ENCODE peak calls at places on chromosomes 16 and 17, in eight cellular contexts. F is fibroblast of lung, Q is WTC11, V is dorsolateral prefrontal cortex, O is tibial nerve, Z is AG10803, G is DND-41, A is HFFc6. R is an unnamed sample.

GRCh38 chr17:80423536-80424225 is 8.7 kb downstream of the ENDOV start:
- DNase-seq in Z (no peak), V (no peak), F (no peak), G (no peak), O (no peak), A (no peak), Q (no peak), R (no peak)

GRCh38 chr16:79327836-79328235 is 272.7 kb downstream of the MAF start:
- DNase-seq in A (no peak), V (no peak), F (no peak), Z (no peak), O (no peak), Q (no peak), G (no peak), R (no peak)

GRCh38 chr16:97822-98221 is 19.8 kb downstream of the MPG start:
- DNase-seq in A (no peak), Q (no peak), F (no peak), V (no peak), G (no peak), Z (no peak), O (no peak), R (no peak)

GRCh38 chr16:11105038-11105903 is 150.7 kb downstream of the SOCS1 start:
- DNase-seq in F (peak), V (no peak), G (peak), Z (peak), A (peak), Q (no peak), O (no peak), R (no peak)

GRCh38 chr17:72719582-72720493 is 372.6 kb downstream of the SLC39A11 start:
- DNase-seq in Z (no peak), V (no peak), O (no peak), Q (no peak), A (no peak), F (peak), G (peak), R (no peak)

GRCh38 chr17:74160656-74161500 is 42.6 kb upstream of the RPL38 start:
- DNase-seq in O (no peak), Z (no peak), V (no peak), G (no peak), A (no peak), F (no peak), Q (no peak), R (no peak)

GRCh38 chr17:42403150-42403549 is 14.9 kb upstream of the STAT3 start:
- DNase-seq in Q (peak), Z (no peak), F (no peak), V (no peak), O (no peak), A (no peak), G (peak), R (no peak)

GRCh38 chr16:15592324-15592723 is 50.6 kb downstream of the MARF1 start:
- DNase-seq in G (no peak), Z (no peak), V (no peak), Q (no peak), O (no peak), A (no peak), F (no peak), R (no peak)

GRCh38 chr17:19296786-19297778 is 59.9 kb downstream of the EPN2 start:
- DNase-seq in O (no peak), F (no peak), Q (no peak), Z (no peak), V (peak), A (no peak), G (no peak), R (no peak)

GRCh38 chr16:67055712-67056487 is 27.0 kb downstream of the CBFB start:
- DNase-seq in A (peak), O (no peak), V (no peak), F (peak), G (no peak), Z (peak), Q (no peak), R (no peak)

GRCh38 chr17:79174905-79175856 is 100.6 kb downstream of the ENGASE start:
- DNase-seq in G (no peak), O (no peak), Q (no peak), Z (no peak), A (peak), V (no peak), F (no peak), R (no peak)

GRCh38 chr16:58859958-58860669 is 126.0 kb upstream of the GOT2 start:
- DNase-seq in Q (no peak), V (no peak), O (no peak), F (no peak), A (no peak), G (no peak), Z (no peak), R (no peak)

GRCh38 chr17:42700890-42701289 is 18.6 kb downstream of the CNTNAP1 start:
- DNase-seq in A (no peak), V (no peak), Q (no peak), O (no peak), G (no peak), F (no peak), Z (no peak), R (no peak)

GRCh38 chr17:41500131-41500911 is 5.1 kb downstream of the KRT13 start:
- DNase-seq in G (no peak), F (no peak), O (no peak), A (peak), Q (no peak), V (no peak), Z (peak), R (no peak)

GRCh38 chr16:67177743-67178699 is 5.7 kb downstream of the MATCAP1 start:
- DNase-seq in Z (peak), O (no peak), G (no peak), A (no peak), F (peak), Q (peak), V (no peak), R (no peak)

GRCh38 chr17:17820046-17820445 is 16.7 kb downstream of the SREBF1 start:
- DNase-seq in Q (no peak), G (no peak), Z (no peak), F (no peak), A (no peak), V (no peak), O (no peak), R (no peak)

GRCh38 chr16:81806696-81807095 is 27.6 kb downstream of the PLCG2 start:
- DNase-seq in O (no peak), G (no peak), V (no peak), A (no peak), F (no peak), Z (no peak), Q (no peak), R (no peak)

GRCh38 chr17:31788956-31789355 is 70.1 kb downstream of the COPRS start:
- DNase-seq in Q (no peak), A (peak), V (no peak), F (no peak), Z (peak), G (no peak), O (no peak), R (no peak)

GRCh38 chr17:78645421-78646295 is 68.5 kb upstream of the DNAH17 start:
- DNase-seq in V (no peak), O (peak), A (no peak), G (no peak), Z (no peak), F (peak), Q (no peak), R (peak)

GRCh38 chr16:14564323-14564722 is 65.7 kb downstream of the PARN start:
- DNase-seq in O (no peak), V (no peak), G (no peak), A (no peak), F (no peak), Q (no peak), Z (no peak), R (no peak)

GRCh38 chr16:35306915-35307314 is 1847.5 kb downstream of the TP53TG3F start:
- DNase-seq in Z (no peak), G (no peak), V (no peak), O (no peak), Q (no peak), F (no peak), A (no peak), R (no peak)

GRCh38 chr17:2952174-2952845 is 111.1 kb downstream of the OR1D5 start:
- DNase-seq in A (no peak), F (no peak), O (no peak), Z (no peak), G (no peak), Q (no peak), V (no peak), R (no peak)

GRCh38 chr17:17555151-17555550 is 36.4 kb downstream of the PEMT start:
- DNase-seq in V (no peak), A (no peak), O (no peak), G (no peak), Q (no peak), F (no peak), Z (no peak), R (no peak)

GRCh38 chr17:50502643-50502990 is 5.6 kb upstream of the MYCBPAP start:
- DNase-seq in F (no peak), A (no peak), Z (no peak), Q (no peak), O (no peak), G (no peak), V (no peak), R (no peak)

GRCh38 chr17:41650794-41651624 is 26.6 kb upstream of the KRT17 start:
- DNase-seq in O (no peak), V (no peak), G (no peak), F (no peak), A (no peak), Q (no peak), Z (no peak), R (no peak)

GRCh38 chr16:57868913-57869520 is 66.7 kb upstream of the KIFC3 start:
- DNase-seq in Q (no peak), O (no peak), G (no peak), Z (no peak), V (no peak), F (no peak), A (no peak), R (peak)

GRCh38 chr17:80892019-80892855 is 99.4 kb upstream of the CHMP6 start:
- DNase-seq in V (peak), F (peak), G (no peak), A (peak), Q (no peak), Z (peak), O (no peak), R (no peak)

GRCh38 chr17:59377410-59377809 is 46.0 kb downstream of the YPEL2 start:
- DNase-seq in O (no peak), Z (peak), Q (no peak), A (no peak), V (no peak), G (no peak), F (peak), R (no peak)

GRCh38 chr16:2151188-2152091 is 3.0 kb downstream of the RAB26 start:
- DNase-seq in Q (peak), Z (no peak), G (no peak), V (no peak), F (no peak), O (no peak), A (no peak), R (no peak)

GRCh38 chr16:54812229-54812628 is 118.4 kb upstream of the IRX5 start:
- DNase-seq in G (no peak), O (no peak), A (no peak), Q (no peak), V (no peak), Z (peak), F (no peak), R (no peak)

GRCh38 chr17:49495842-49496182 is 719 bp downstream of the NGFR start:
- DNase-seq in Q (peak), A (no peak), O (no peak), V (no peak), Z (no peak), G (no peak), F (no peak), R (no peak)

GRCh38 chr16:7025616-7026190 is 306.9 kb upstream of the RBFOX1 start:
- DNase-seq in G (peak), Q (peak), O (peak), V (peak), A (no peak), Z (no peak), F (no peak), R (no peak)
- TF ChIP-seq CTCF in G (peak), Q (peak), O (no peak), V (peak), A (peak), Z (peak), F (no peak), R (no peak)

GRCh38 chr17:40452074-40452787 is 9.0 kb downstream of the IGFBP4 start:
- DNase-seq in V (no peak), A (peak), G (no peak), Z (peak), F (peak), Q (no peak), O (no peak), R (no peak)

GRCh38 chr17:40448213-40448638 is 5.0 kb downstream of the IGFBP4 start:
- DNase-seq in Q (no peak), O (no peak), G (peak), F (peak), Z (no peak), A (no peak), V (no peak), R (no peak)

GRCh38 chr17:40451420-40451819 is 8.2 kb downstream of the IGFBP4 start:
- DNase-seq in O (peak), V (no peak), G (no peak), F (peak), Q (no peak), Z (peak), A (no peak), R (peak)

GRCh38 chr17:40448639-40449261 is 5.5 kb downstream of the IGFBP4 start:
- DNase-seq in O (no peak), F (peak), G (no peak), Z (no peak), V (no peak), A (no peak), Q (no peak), R (no peak)

GRCh38 chr17:40450175-40450574 is 6.9 kb downstream of the IGFBP4 start:
- DNase-seq in O (no peak), Q (peak), F (peak), V (no peak), Z (no peak), A (no peak), G (peak), R (no peak)
- TF ChIP-seq CTCF in O (peak), Q (peak), F (peak), V (peak), Z (peak), A (peak), G (peak), R (no peak)

GRCh38 chr17:39643271-39643670 is 6.3 kb downstream of the STARD3 start:
- DNase-seq in V (no peak), F (no peak), Q (no peak), Z (peak), A (no peak), O (no peak), G (no peak), R (no peak)

GRCh38 chr17:39641119-39641496 is 4.2 kb downstream of the STARD3 start:
- DNase-seq in A (no peak), F (no peak), G (no peak), Z (no peak), Q (no peak), O (no peak), V (no peak), R (no peak)

GRCh38 chr17:39642675-39643074 is 5.7 kb downstream of the STARD3 start:
- DNase-seq in Z (no peak), F (no peak), A (no peak), Q (no peak), O (no peak), V (no peak), G (no peak), R (no peak)

GRCh38 chr17:39640493-39641118 is 3.7 kb downstream of the STARD3 start:
- DNase-seq in A (no peak), Q (no peak), V (no peak), F (no peak), Z (no peak), O (no peak), G (no peak), R (no peak)

GRCh38 chr17:39641883-39642282 is 4.9 kb downstream of the STARD3 start:
- DNase-seq in Q (no peak), G (no peak), O (no peak), Z (no peak), F (no peak), V (no peak), A (no peak), R (no peak)
- TF ChIP-seq CTCF in Q (no peak), G (no peak), O (no peak), Z (no peak), F (no peak), V (no peak), A (no peak), R (no peak)

GRCh38 chr16:8936421-8936820 is 27.3 kb downstream of the USP7 start:
- DNase-seq in Z (no peak), F (peak), O (no peak), Q (peak), V (no peak), G (peak), A (peak), R (no peak)
- TF ChIP-seq CTCF in Z (peak), F (peak), O (no peak), Q (peak), V (peak), G (peak), A (peak), R (peak)

GRCh38 chr17:82965371-82965770 is 114.0 kb upstream of the METRNL start:
- DNase-seq in A (no peak), F (no peak), G (no peak), V (no peak), Z (no peak), Q (no peak), O (no peak), R (peak)

GRCh38 chr17:82966415-82966814 is 113.0 kb upstream of the METRNL start:
- DNase-seq in V (no peak), Z (no peak), F (no peak), G (no peak), Q (no peak), A (no peak), O (no peak), R (peak)

GRCh38 chr17:82964851-82965341 is 114.5 kb upstream of the METRNL start:
- DNase-seq in O (no peak), G (no peak), F (no peak), A (no peak), Z (no peak), V (no peak), Q (no peak), R (peak)

GRCh38 chr17:82970067-82970466 is 109.3 kb upstream of the METRNL start:
- DNase-seq in G (no peak), F (no peak), V (no peak), Q (no peak), O (no peak), A (no peak), Z (no peak), R (peak)

GRCh38 chr17:82967268-82968032 is 112.0 kb upstream of the METRNL start:
- DNase-seq in O (no peak), A (no peak), Q (no peak), Z (no peak), F (no peak), V (no peak), G (no peak), R (peak)
- TF ChIP-seq CTCF in O (no peak), A (no peak), Q (no peak), Z (no peak), F (no peak), V (no peak), G (no peak), R (no peak)

GRCh38 chr17:28466001-28466400 is 7.4 kb upstream of the SLC13A2 start:
- DNase-seq in Q (no peak), A (no peak), F (no peak), O (no peak), G (no peak), V (no peak), Z (no peak), R (no peak)
- TF ChIP-seq CTCF in Q (no peak), A (no peak), F (no peak), O (no peak), G (no peak), V (no peak), Z (no peak), R (no peak)

DNA sequence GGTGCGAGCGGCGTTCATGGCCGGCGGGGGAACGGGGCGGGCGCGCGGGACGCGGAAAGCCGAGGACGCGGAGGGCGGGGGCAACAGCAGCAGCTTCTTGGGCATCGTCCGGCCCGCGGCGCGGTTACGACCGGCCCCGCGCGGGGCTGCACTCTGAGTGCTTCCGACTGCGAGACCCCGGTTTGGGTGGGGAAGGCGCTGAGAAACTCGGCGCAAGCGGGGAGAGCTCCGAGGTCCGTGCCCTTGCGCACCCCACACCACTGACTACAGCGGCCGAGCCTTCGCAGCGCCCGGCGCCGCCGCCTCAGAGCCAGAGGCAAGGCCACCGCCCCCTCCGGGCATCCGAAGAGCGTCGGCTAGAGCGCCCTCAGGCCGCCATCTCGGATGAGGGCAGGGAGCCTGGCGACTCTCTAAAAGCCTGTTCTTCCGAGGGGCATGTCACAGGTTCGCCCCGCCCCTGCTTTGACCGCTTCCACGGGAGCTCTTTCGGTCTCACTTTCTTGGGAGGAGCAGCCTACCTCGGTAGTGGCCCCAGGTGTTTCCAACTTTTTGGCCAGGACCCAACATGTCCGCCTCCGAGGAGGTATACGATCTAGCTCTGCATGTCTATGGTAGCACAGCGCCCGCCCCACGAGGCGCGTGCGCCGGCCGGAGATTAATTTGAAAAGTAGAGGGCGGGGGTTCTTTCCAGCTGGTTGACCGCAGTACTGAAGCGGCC is at the start of gene PRPSAP1:
- DNase-seq in O (peak), Z (peak), F (peak), Q (peak), A (peak), V (peak), G (peak), R (peak)
- TF ChIP-seq CTCF in O (peak), Z (peak), F (peak), Q (no peak), A (peak), V (peak), G (no peak), R (peak)

GRCh38 chr17:1641065-1641403 is 4.5 kb downstream of the SCARF1 start:
- DNase-seq in F (no peak), Q (no peak), G (no peak), A (no peak), O (no peak), Z (no peak), V (no peak), R (no peak)
- TF ChIP-seq CTCF in F (no peak), Q (no peak), G (no peak), A (no peak), O (no peak), Z (no peak), V (no peak), R (no peak)